ENCODE peak calls at places on chromosome 13, in seven cellular contexts. M is IMR-90, F is H9, T is mesendoderm, B is mesenchymal stem cell, O is neuronal stem cell, X is trophoblast cell. L is an unnamed sample.

GRCh38 chr13:113552079-113552478 is 32.5 kb upstream of the TFDP1 start:
- DNase-seq in B (no peak), O (no peak), X (no peak), M (no peak), T (no peak), F (peak), L (no peak)

GRCh38 chr13:27379694-27380596 is 44.5 kb upstream of the GTF3A start:
- DNase-seq in X (peak), F (peak), O (peak), T (peak), M (peak), B (peak), L (peak)

GRCh38 chr13:84686458-84686857 is 804.2 kb upstream of the SLITRK1 start:
- DNase-seq in T (no peak), X (no peak), M (no peak), B (no peak), O (no peak), F (no peak), L (no peak)

GRCh38 chr13:68056816-68057710 is 826.9 kb upstream of the PCDH9 start:
- DNase-seq in F (no peak), O (no peak), T (peak), X (peak), M (peak), B (peak), L (no peak)

GRCh38 chr13:43884221-43884620 is 4.5 kb downstream of the LACC1 start:
- DNase-seq in F (no peak), M (no peak), X (peak), T (peak), B (no peak), O (no peak), L (no peak)

GRCh38 chr13:112005925-112006324 is 61.0 kb upstream of the SOX1 start:
- DNase-seq in X (no peak), B (no peak), O (no peak), F (no peak), T (no peak), M (no peak), L (no peak)

GRCh38 chr13:106752584-106753202 is 184.8 kb upstream of the ARGLU1 start:
- DNase-seq in M (no peak), B (peak), O (peak), X (no peak), T (no peak), F (no peak), L (no peak)

GRCh38 chr13:79522583-79522982 is 41.6 kb downstream of the NDFIP2 start:
- DNase-seq in T (no peak), B (no peak), X (no peak), M (peak), F (no peak), O (no peak), L (no peak)

GRCh38 chr13:104920091-104920490 is 1615.4 kb downstream of the EFNB2 start:
- DNase-seq in T (no peak), F (no peak), M (no peak), O (no peak), X (no peak), B (no peak), L (no peak)

GRCh38 chr13:29402168-29402621 is 193.3 kb downstream of the SLC7A1 start:
- DNase-seq in F (no peak), X (no peak), T (no peak), O (no peak), M (peak), B (peak), L (no peak)

GRCh38 chr13:45179428-45179827 is 21.4 kb downstream of the KCTD4 start:
- DNase-seq in O (no peak), F (no peak), B (no peak), M (peak), X (no peak), T (no peak), L (no peak)

GRCh38 chr13:62046512-62046911 is 630.9 kb upstream of the PCDH20 start:
- DNase-seq in T (no peak), F (no peak), X (no peak), O (no peak), B (no peak), M (no peak), L (no peak)

GRCh38 chr13:114323349-114323748 is 9.0 kb downstream of the CHAMP1 start:
- DNase-seq in M (no peak), F (no peak), X (no peak), O (no peak), B (no peak), T (no peak), L (no peak)

GRCh38 chr13:48125794-48126228 is 30.9 kb upstream of the MED4 start:
- DNase-seq in O (no peak), X (no peak), F (no peak), M (no peak), T (no peak), B (peak), L (no peak)

GRCh38 chr13:68261105-68261504 is 1031.0 kb upstream of the PCDH9 start:
- DNase-seq in T (peak), O (no peak), F (peak), B (no peak), X (no peak), M (no peak), L (peak)

GRCh38 chr13:41842029-41842428 is 118.9 kb downstream of the VWA8 start:
- DNase-seq in M (peak), X (no peak), F (no peak), T (no peak), B (peak), O (no peak), L (no peak)

GRCh38 chr13:110114351-110114750 is 192.6 kb downstream of the COL4A1 start:
- DNase-seq in T (no peak), F (no peak), M (peak), O (no peak), B (peak), X (peak), L (no peak)

GRCh38 chr13:77860621-77861020 is 58.0 kb downstream of the EDNRB start:
- DNase-seq in O (no peak), F (no peak), M (peak), X (peak), B (peak), T (no peak), L (no peak)

GRCh38 chr13:28338202-28338601 is 156.7 kb downstream of the FLT1 start:
- DNase-seq in F (no peak), T (no peak), O (no peak), M (no peak), X (no peak), B (peak), L (no peak)

GRCh38 chr13:52053460-52053859 is 29.0 kb downstream of the UTP14C start:
- DNase-seq in B (peak), X (peak), T (peak), M (no peak), O (no peak), F (no peak), L (no peak)

GRCh38 chr13:98173431-98173921 is 3.6 kb downstream of the RNF113B start:
- DNase-seq in T (peak), F (no peak), B (peak), O (no peak), M (peak), X (peak), L (no peak)

GRCh38 chr13:112032186-112032835 is 34.6 kb upstream of the SOX1 start:
- DNase-seq in O (no peak), M (peak), X (peak), B (no peak), F (no peak), T (no peak), L (no peak)

GRCh38 chr13:71864094-71864980 is 2.7 kb downstream of the DACH1 start:
- DNase-seq in X (no peak), F (peak), T (peak), O (no peak), B (peak), M (no peak), L (peak)

GRCh38 chr13:23069571-23069970 is 111.2 kb upstream of the SGCG start:
- DNase-seq in B (no peak), X (peak), F (no peak), O (no peak), T (no peak), M (peak), L (no peak)

GRCh38 chr13:95862401-95862800 is 185.5 kb downstream of the DNAJC3 start:
- DNase-seq in T (no peak), B (no peak), M (peak), X (no peak), F (no peak), O (no peak), L (no peak)

GRCh38 chr13:78401833-78402232 is 201.5 kb downstream of the POU4F1 start:
- DNase-seq in X (no peak), F (no peak), O (no peak), T (no peak), B (peak), M (no peak), L (no peak)

GRCh38 chr13:27578121-27579030 is 42.0 kb downstream of the LNX2 start:
- DNase-seq in T (peak), X (peak), O (no peak), F (no peak), M (peak), B (peak), L (no peak)

GRCh38 chr13:20254076-20254475 is 22.0 kb upstream of the GJB6 start:
- DNase-seq in M (no peak), T (no peak), F (no peak), X (no peak), O (no peak), B (no peak), L (no peak)

GRCh38 chr13:66661336-66661735 is 568.8 kb downstream of the PCDH9 start:
- DNase-seq in F (no peak), M (no peak), T (no peak), O (no peak), X (no peak), B (no peak), L (no peak)
- H4K8ac ChIP-seq in F (no peak), M (no peak), T (no peak), O (no peak), X (no peak), B (no peak), L (no peak)

DNA sequence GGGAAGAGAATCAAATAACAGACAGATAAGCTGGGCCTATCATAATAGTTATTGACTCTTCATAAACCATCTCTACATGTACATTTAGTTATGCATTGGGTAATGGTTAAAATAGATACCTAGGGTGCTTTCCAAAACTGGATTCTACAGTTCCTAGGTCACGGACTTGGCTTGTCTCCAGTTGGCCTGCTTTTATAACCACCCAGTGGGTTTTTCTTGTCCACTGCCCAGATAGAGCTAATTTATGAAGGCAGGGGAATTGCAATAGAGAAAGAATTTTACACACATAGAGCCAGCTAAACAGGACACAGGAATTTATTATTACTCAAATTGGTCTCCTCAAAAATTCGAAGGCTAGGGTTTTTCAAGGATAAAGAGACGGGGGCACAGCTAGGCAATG is 97.3 kb downstream of the FAM216B start:
- DNase-seq in O (no peak), X (no peak), T (no peak), F (no peak), M (no peak), B (no peak), L (no peak)
- H4K8ac ChIP-seq in O (no peak), X (no peak), T (no peak), F (no peak), M (no peak), B (no peak), L (no peak)

GRCh38 chr13:26062853-26063444 is 11.1 kb upstream of the SHISA2 start:
- DNase-seq in M (peak), X (peak), T (peak), O (peak), F (no peak), B (peak), L (no peak)

GRCh38 chr13:26058704-26059103 is 6.9 kb upstream of the SHISA2 start:
- DNase-seq in T (no peak), F (no peak), B (no peak), X (no peak), M (no peak), O (no peak), L (no peak)

GRCh38 chr13:26061947-26062346 is 10.1 kb upstream of the SHISA2 start:
- DNase-seq in O (no peak), T (no peak), B (peak), F (no peak), M (peak), X (no peak), L (no peak)

DNA sequence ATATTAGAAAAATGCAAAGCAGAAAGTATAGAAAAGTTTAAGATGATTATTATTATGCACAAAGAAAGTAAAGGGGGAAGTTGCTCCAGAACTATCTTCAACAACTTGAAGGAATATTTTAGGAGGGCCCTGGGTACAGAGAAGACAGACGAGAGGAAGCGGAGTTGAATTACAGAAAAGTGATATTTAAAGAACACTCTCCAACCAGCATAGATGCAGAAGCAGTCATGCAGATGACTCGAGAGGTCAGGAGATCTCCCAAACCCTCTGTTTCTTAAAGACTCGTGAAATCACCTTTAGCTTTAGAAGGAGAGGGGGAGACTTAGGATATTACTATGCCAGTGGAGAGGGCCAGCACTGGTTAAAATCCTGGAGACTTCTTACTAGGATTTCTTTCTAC is 8.6 kb upstream of the SHISA2 start:
- DNase-seq in X (no peak), O (no peak), T (no peak), F (no peak), M (no peak), B (no peak), L (no peak)
- H4K8ac ChIP-seq in X (no peak), O (no peak), T (no peak), F (no peak), M (no peak), B (no peak), L (no peak)

GRCh38 chr13:21661510-21661909 is 9.4 kb upstream of the FGF9 start:
- DNase-seq in O (no peak), X (no peak), T (no peak), M (no peak), F (no peak), B (no peak), L (no peak)
- H4K8ac ChIP-seq in O (no peak), X (no peak), T (no peak), M (no peak), F (no peak), B (no peak), L (no peak)

L was measured in H1.